ENCODE peak calls at places on chromosomes 5 and 9, in four cellular contexts. J is HepG2, L is IMR-90, C is stomach. M is an unnamed sample.

GRCh38 chr5:178327931-178328711 is 95.5 kb upstream of the PHYKPL start:
- DNase-seq in J (no peak), L (no peak), C (no peak), M (no peak)

GRCh38 chr9:4762889-4763521 is 22.0 kb upstream of the AK3 start:
- DNase-seq in J (no peak), L (no peak), C (no peak), M (peak)

GRCh38 chr5:43413966-43414365 is 1.8 kb upstream of the CCL28 start:
- DNase-seq in J (no peak), L (no peak), C (no peak), M (no peak)

GRCh38 chr5:141849371-141850182 is 28.6 kb downstream of the PCDH1 start:
- DNase-seq in J (peak), L (peak), C (peak), M (peak)

GRCh38 chr5:73365301-73365853 is 83.2 kb downstream of the FOXD1 start:
- DNase-seq in J (no peak), L (peak), C (no peak), M (no peak)

GRCh38 chr9:15220658-15221310 is 86.2 kb downstream of the TTC39B start:
- DNase-seq in J (no peak), L (peak), C (no peak), M (no peak)

GRCh38 chr9:18939943-18940342 is 93.1 kb downstream of the SAXO1 start:
- DNase-seq in J (no peak), L (no peak), C (no peak), M (no peak)

GRCh38 chr9:87587356-87587745 is 89.7 kb downstream of the DAPK1 start:
- DNase-seq in J (no peak), L (no peak), C (no peak), M (no peak)

GRCh38 chr9:91803970-91804752 is 145.9 kb downstream of the ROR2 start:
- DNase-seq in J (no peak), L (no peak), C (peak), M (no peak)

GRCh38 chr9:95409650-95410426 is 92.3 kb upstream of the FANCC start:
- DNase-seq in J (peak), L (peak), C (no peak), M (no peak)

GRCh38 chr9:37410969-37411785 is 11.3 kb upstream of the GRHPR start:
- DNase-seq in J (peak), L (peak), C (no peak), M (peak)

GRCh38 chr9:121201045-121201737 is 478 bp downstream of the RAB14 start:
- DNase-seq in J (no peak), L (no peak), C (peak), M (peak)

GRCh38 chr9:2602704-2603116 is 18.9 kb upstream of the VLDLR start:
- DNase-seq in J (no peak), L (peak), C (no peak), M (no peak)

GRCh38 chr5:10898489-10898888 is 137.5 kb upstream of the DAP start:
- DNase-seq in J (no peak), L (no peak), C (no peak), M (no peak)

GRCh38 chr5:33153891-33154290 is 286.9 kb upstream of the TARS1 start:
- DNase-seq in J (no peak), L (peak), C (no peak), M (no peak)

GRCh38 chr9:2593754-2594153 is 27.8 kb upstream of the VLDLR start:
- DNase-seq in J (no peak), L (no peak), C (no peak), M (no peak)

GRCh38 chr5:173670791-173671120 is 54.3 kb upstream of the BOD1 start:
- DNase-seq in J (no peak), L (no peak), C (no peak), M (no peak)

GRCh38 chr5:173669483-173669882 is 53.0 kb upstream of the BOD1 start:
- DNase-seq in J (no peak), L (no peak), C (peak), M (no peak)

GRCh38 chr5:173672891-173673290 is 56.4 kb upstream of the BOD1 start:
- DNase-seq in J (no peak), L (no peak), C (peak), M (no peak)

GRCh38 chr5:173670130-173670591 is 53.7 kb upstream of the BOD1 start:
- DNase-seq in J (no peak), L (peak), C (peak), M (no peak)

GRCh38 chr5:173671121-173671949 is 54.9 kb upstream of the BOD1 start:
- DNase-seq in J (peak), L (no peak), C (peak), M (no peak)
- TF ChIP-seq POLR2A in J (no peak), L (no peak), C (no peak), M (no peak)

DNA sequence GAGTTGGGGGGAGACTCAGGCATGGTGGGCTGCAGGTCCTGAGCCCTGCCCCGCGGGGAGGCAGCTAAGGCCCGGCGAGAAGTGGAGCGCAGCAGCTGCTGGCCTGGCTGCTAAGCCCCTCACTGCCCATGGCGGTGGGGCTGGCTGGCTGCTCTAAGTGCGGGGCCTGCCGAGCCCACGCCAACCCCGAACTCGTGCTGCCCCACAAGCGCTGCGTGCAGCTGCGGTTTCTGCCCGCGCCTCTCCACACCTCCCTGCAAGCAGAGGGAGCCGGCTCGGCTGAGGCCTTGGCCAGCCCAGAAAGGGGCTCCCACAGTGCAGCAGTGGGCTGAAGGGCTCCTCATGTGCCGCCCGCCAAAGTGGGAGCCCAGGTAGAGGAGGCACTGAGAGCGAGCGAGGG is 1355.1 kb upstream of the WWC1 start:
- DNase-seq in J (no peak), L (no peak), C (no peak), M (no peak)
- TF ChIP-seq POLR2A in J (no peak), L (no peak), C (no peak), M (no peak)

GRCh38 chr9:35729700-35730485 is 2.1 kb downstream of the TLN1 start:
- DNase-seq in J (peak), L (peak), C (peak), M (peak)

GRCh38 chr9:35726876-35727438 is 5.0 kb downstream of the TLN1 start:
- DNase-seq in J (peak), L (peak), C (no peak), M (peak)

GRCh38 chr9:35729101-35729500 is 2.9 kb downstream of the TLN1 start:
- DNase-seq in J (no peak), L (peak), C (no peak), M (peak)

GRCh38 chr9:35727676-35728040 is 4.3 kb downstream of the TLN1 start:
- DNase-seq in J (no peak), L (no peak), C (no peak), M (peak)

GRCh38 chr9:35728041-35728971 is 3.7 kb downstream of the TLN1 start:
- DNase-seq in J (peak), L (peak), C (peak), M (peak)
- TF ChIP-seq POLR2A in J (no peak), L (peak), C (no peak), M (peak)

GRCh38 chr9:128149001-128149701 is at the start of gene LCN2:
- DNase-seq in J (no peak), L (no peak), C (peak), M (no peak)
- TF ChIP-seq POLR2A in J (no peak), L (no peak), C (no peak), M (no peak)

GRCh38 chr5:157574456-157575095 is 999 bp downstream of the ADAM19 start:
- DNase-seq in J (no peak), L (peak), C (no peak), M (no peak)

GRCh38 chr5:157571357-157571827 is 4.2 kb downstream of the ADAM19 start:
- DNase-seq in J (no peak), L (peak), C (no peak), M (no peak)

GRCh38 chr5:157578079-157578780 is 2.7 kb upstream of the ADAM19 start:
- DNase-seq in J (no peak), L (no peak), C (no peak), M (no peak)

GRCh38 chr5:157576678-157577077 is 1.1 kb upstream of the ADAM19 start:
- DNase-seq in J (no peak), L (no peak), C (no peak), M (no peak)

DNA sequence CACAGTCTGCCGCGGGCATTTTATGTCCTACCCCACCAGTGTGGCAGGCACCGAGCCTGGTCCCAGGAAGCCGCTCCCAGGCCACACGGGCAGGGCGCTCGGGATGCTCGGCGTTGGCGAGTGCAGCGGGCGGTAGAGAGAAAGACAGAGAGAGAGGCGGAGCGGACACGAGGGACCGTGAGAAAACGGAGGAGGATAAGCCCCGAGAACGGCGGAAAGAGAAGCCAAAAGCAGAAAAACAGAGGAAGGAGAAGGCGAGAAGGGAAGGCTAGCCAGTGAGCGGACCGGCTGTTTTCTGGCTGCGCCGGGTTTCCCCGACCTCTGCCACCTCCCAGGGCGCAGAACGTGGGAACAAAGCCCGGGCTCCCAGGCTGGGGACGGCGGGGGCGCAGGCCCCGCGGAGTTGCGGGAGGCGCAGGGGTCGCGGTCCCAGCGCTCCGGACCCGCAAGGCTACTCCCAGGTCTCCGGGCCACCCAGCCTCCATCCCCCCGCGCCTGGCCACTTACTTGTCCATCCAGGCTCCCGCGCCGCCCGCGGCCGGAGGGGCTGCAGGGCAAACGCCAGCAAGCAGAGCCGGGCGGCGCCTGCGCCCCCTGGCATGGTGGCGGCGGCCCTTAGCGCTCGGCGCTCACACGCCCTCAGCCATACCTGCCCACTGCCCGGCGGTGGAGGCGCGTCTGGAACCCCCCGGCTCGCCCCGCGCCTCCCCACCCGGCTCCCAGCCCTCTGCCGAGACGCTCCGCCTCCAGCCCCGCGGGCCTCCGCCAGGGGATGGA is at the start of gene ADAM19:
- DNase-seq in J (no peak), L (peak), C (no peak), M (no peak)
- TF ChIP-seq POLR2A in J (no peak), L (peak), C (no peak), M (no peak)

DNA sequence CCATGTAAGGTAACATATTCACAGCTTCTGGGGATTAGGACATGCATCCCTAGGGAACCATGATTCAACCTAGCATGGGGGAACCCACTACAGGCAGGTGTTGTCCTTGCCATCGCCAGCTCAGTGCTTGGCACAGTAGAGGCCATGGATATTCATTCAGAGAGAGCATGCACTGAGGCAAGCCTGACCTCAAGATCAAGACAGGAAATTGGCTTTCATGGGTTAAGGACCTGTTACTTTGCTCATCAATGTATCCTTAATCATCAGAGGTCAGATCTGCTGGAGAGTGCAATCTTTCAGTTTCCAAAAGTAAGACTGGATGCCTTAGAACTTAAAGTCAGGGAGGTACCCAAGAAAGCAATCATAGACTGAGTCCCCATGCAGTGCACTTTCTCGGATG is 84.0 kb downstream of the KCNIP1 start:
- DNase-seq in J (no peak), L (no peak), C (no peak), M (no peak)
- TF ChIP-seq POLR2A in J (no peak), L (no peak), C (no peak), M (no peak)